ENCODE peak calls at places on chromosomes 4 and X, in ten cellular contexts. One of them, this sample, is unnamed.

GRCh38 chrX:38038501-38038900 is 32.1 kb downstream of the SYTL5 start:
- DNase-seq in K562: no peak
- DNase-seq in A549: no peak
- DNase-seq in endothelial cell of umbilical vein: no peak
- DNase-seq in stomach: no peak
- DNase-seq in NB4: no peak
- DNase-seq in transverse colon: no peak
- DNase-seq in ovary: no peak
- DNase-seq in HepG2: no peak
- DNase-seq in HCT116: no peak
- DNase-seq in this sample: no peak

GRCh38 chrX:132452911-132453550 is 35.8 kb downstream of the MBNL3 start:
- DNase-seq in K562: no peak
- DNase-seq in A549: no peak
- DNase-seq in endothelial cell of umbilical vein: no peak
- DNase-seq in stomach: no peak
- DNase-seq in NB4: no peak
- DNase-seq in transverse colon: no peak
- DNase-seq in ovary: no peak
- DNase-seq in HepG2: no peak
- DNase-seq in HCT116: no peak
- DNase-seq in this sample: no peak

GRCh38 chr4:125244848-125245450 is 69.8 kb upstream of the FAT4 start:
- DNase-seq in K562: no peak
- DNase-seq in A549: no peak
- DNase-seq in endothelial cell of umbilical vein: peak
- DNase-seq in stomach: no peak
- DNase-seq in NB4: no peak
- DNase-seq in transverse colon: no peak
- DNase-seq in ovary: no peak
- DNase-seq in HepG2: no peak
- DNase-seq in HCT116: no peak
- DNase-seq in this sample: no peak

GRCh38 chr4:7759221-7759620 is 180.4 kb downstream of the AFAP1 start:
- DNase-seq in K562: no peak
- DNase-seq in A549: no peak
- DNase-seq in endothelial cell of umbilical vein: no peak
- DNase-seq in stomach: no peak
- DNase-seq in NB4: peak
- DNase-seq in transverse colon: no peak
- DNase-seq in ovary: no peak
- DNase-seq in HepG2: no peak
- DNase-seq in HCT116: no peak
- DNase-seq in this sample: no peak

GRCh38 chr4:675036-675804 is 878 bp downstream of the MYL5 start:
- DNase-seq in K562: no peak
- DNase-seq in A549: no peak
- DNase-seq in endothelial cell of umbilical vein: no peak
- DNase-seq in stomach: no peak
- DNase-seq in NB4: peak
- DNase-seq in transverse colon: peak
- DNase-seq in ovary: peak
- DNase-seq in HepG2: no peak
- DNase-seq in HCT116: no peak
- DNase-seq in this sample: no peak

GRCh38 chr4:73409012-73409862 is 5.2 kb downstream of the ALB start:
- DNase-seq in K562: no peak
- DNase-seq in A549: no peak
- DNase-seq in endothelial cell of umbilical vein: no peak
- DNase-seq in stomach: no peak
- DNase-seq in NB4: no peak
- DNase-seq in transverse colon: no peak
- DNase-seq in ovary: no peak
- DNase-seq in HepG2: no peak
- DNase-seq in HCT116: no peak
- DNase-seq in this sample: no peak

GRCh38 chr4:151798678-151799416 is 38.0 kb upstream of the GATB start:
- DNase-seq in K562: no peak
- DNase-seq in A549: no peak
- DNase-seq in endothelial cell of umbilical vein: no peak
- DNase-seq in stomach: no peak
- DNase-seq in NB4: peak
- DNase-seq in transverse colon: no peak
- DNase-seq in ovary: no peak
- DNase-seq in HepG2: no peak
- DNase-seq in HCT116: no peak
- DNase-seq in this sample: no peak

GRCh38 chr4:64330143-64330542 is 79.1 kb downstream of the TECRL start:
- DNase-seq in K562: no peak
- DNase-seq in A549: no peak
- DNase-seq in endothelial cell of umbilical vein: no peak
- DNase-seq in stomach: no peak
- DNase-seq in NB4: no peak
- DNase-seq in transverse colon: no peak
- DNase-seq in ovary: no peak
- DNase-seq in HepG2: no peak
- DNase-seq in HCT116: no peak
- DNase-seq in this sample: no peak

GRCh38 chr4:139526928-139527327 is 29.1 kb downstream of the SETD7 start:
- DNase-seq in K562: no peak
- DNase-seq in A549: no peak
- DNase-seq in endothelial cell of umbilical vein: no peak
- DNase-seq in stomach: no peak
- DNase-seq in NB4: no peak
- DNase-seq in transverse colon: no peak
- DNase-seq in ovary: no peak
- DNase-seq in HepG2: no peak
- DNase-seq in HCT116: no peak
- DNase-seq in this sample: no peak

GRCh38 chrX:28876415-28876814 is 289.2 kb downstream of the IL1RAPL1 start:
- DNase-seq in K562: no peak
- DNase-seq in A549: no peak
- DNase-seq in endothelial cell of umbilical vein: no peak
- DNase-seq in stomach: no peak
- DNase-seq in NB4: no peak
- DNase-seq in transverse colon: no peak
- DNase-seq in ovary: no peak
- DNase-seq in HepG2: no peak
- DNase-seq in HCT116: no peak
- DNase-seq in this sample: no peak

GRCh38 chr4:153374471-153374870 is 30.0 kb downstream of the MND1 start:
- DNase-seq in K562: no peak
- DNase-seq in A549: no peak
- DNase-seq in endothelial cell of umbilical vein: no peak
- DNase-seq in stomach: no peak
- DNase-seq in NB4: no peak
- DNase-seq in transverse colon: no peak
- DNase-seq in ovary: no peak
- DNase-seq in HepG2: no peak
- DNase-seq in HCT116: no peak
- DNase-seq in this sample: no peak

GRCh38 chrX:123833387-123833786 is 26.5 kb upstream of the XIAP start:
- DNase-seq in K562: peak
- DNase-seq in A549: peak
- DNase-seq in endothelial cell of umbilical vein: peak
- DNase-seq in stomach: peak
- DNase-seq in NB4: peak
- DNase-seq in transverse colon: peak
- DNase-seq in ovary: peak
- DNase-seq in HepG2: peak
- DNase-seq in HCT116: peak
- DNase-seq in this sample: peak

DNA sequence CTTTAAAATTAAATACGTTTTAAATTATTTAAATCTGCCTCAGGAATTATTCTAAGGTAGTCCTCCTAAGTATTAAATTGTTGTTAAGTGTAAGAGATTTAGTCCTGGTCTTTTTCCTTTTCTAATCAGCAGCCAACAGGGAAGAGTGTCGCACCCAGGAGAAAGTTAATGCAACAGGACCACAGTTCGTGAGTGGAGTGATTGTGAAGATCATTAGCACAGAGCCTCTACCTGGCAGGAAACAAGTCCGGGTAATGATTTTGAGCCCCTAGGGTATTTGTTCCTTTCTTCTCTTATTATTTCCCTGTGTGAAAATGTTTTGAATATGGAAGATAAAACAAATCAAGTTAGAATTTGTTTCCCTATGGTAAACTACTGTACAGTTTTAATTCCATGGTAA is 13.4 kb downstream of the LARP7 start:
- DNase-seq in K562: no peak
- DNase-seq in A549: no peak
- DNase-seq in endothelial cell of umbilical vein: no peak
- DNase-seq in stomach: no peak
- DNase-seq in NB4: no peak
- DNase-seq in transverse colon: no peak
- DNase-seq in ovary: no peak
- DNase-seq in HepG2: no peak
- DNase-seq in HCT116: no peak
- DNase-seq in this sample: no peak
- H3K4me3 ChIP-seq in K562: no peak
- H3K4me3 ChIP-seq in A549: no peak
- H3K4me3 ChIP-seq in endothelial cell of umbilical vein: no peak
- H3K4me3 ChIP-seq in stomach: no peak
- H3K4me3 ChIP-seq in NB4: no peak
- H3K4me3 ChIP-seq in transverse colon: no peak
- H3K4me3 ChIP-seq in ovary: no peak
- H3K4me3 ChIP-seq in HepG2: no peak
- H3K4me3 ChIP-seq in HCT116: no peak
- H3K4me3 ChIP-seq in this sample: no peak

GRCh38 chrX:50206753-50207152 is 2.2 kb downstream of the CCNB3 start:
- DNase-seq in K562: no peak
- DNase-seq in A549: no peak
- DNase-seq in endothelial cell of umbilical vein: no peak
- DNase-seq in stomach: no peak
- DNase-seq in NB4: no peak
- DNase-seq in transverse colon: no peak
- DNase-seq in ovary: no peak
- DNase-seq in HepG2: no peak
- DNase-seq in HCT116: no peak
- DNase-seq in this sample: no peak

GRCh38 chrX:50211510-50211909 is 6.9 kb downstream of the CCNB3 start:
- DNase-seq in K562: no peak
- DNase-seq in A549: no peak
- DNase-seq in endothelial cell of umbilical vein: no peak
- DNase-seq in stomach: no peak
- DNase-seq in NB4: peak
- DNase-seq in transverse colon: no peak
- DNase-seq in ovary: no peak
- DNase-seq in HepG2: no peak
- DNase-seq in HCT116: no peak
- DNase-seq in this sample: no peak
- TF ChIP-seq CTCF in K562: peak
- TF ChIP-seq CTCF in A549: peak
- TF ChIP-seq CTCF in endothelial cell of umbilical vein: peak
- TF ChIP-seq CTCF in stomach: no peak
- TF ChIP-seq CTCF in NB4: peak
- TF ChIP-seq CTCF in transverse colon: no peak
- TF ChIP-seq CTCF in ovary: no peak
- TF ChIP-seq CTCF in HepG2: peak
- TF ChIP-seq CTCF in HCT116: peak
- TF ChIP-seq CTCF in this sample: peak

GRCh38 chr4:39032218-39033085 is at the start of gene TMEM156:
- DNase-seq in K562: no peak
- DNase-seq in A549: no peak
- DNase-seq in endothelial cell of umbilical vein: peak
- DNase-seq in stomach: no peak
- DNase-seq in NB4: peak
- DNase-seq in transverse colon: no peak
- DNase-seq in ovary: no peak
- DNase-seq in HepG2: peak
- DNase-seq in HCT116: no peak
- DNase-seq in this sample: no peak
- TF ChIP-seq POLR2A in K562: no peak
- TF ChIP-seq POLR2A in A549: no peak
- TF ChIP-seq POLR2A in endothelial cell of umbilical vein: no peak
- TF ChIP-seq POLR2A in stomach: no peak
- TF ChIP-seq POLR2A in NB4: peak
- TF ChIP-seq POLR2A in transverse colon: peak
- TF ChIP-seq POLR2A in ovary: no peak
- TF ChIP-seq POLR2A in HepG2: no peak
- TF ChIP-seq POLR2A in HCT116: no peak
- TF ChIP-seq POLR2A in this sample: no peak

DNA sequence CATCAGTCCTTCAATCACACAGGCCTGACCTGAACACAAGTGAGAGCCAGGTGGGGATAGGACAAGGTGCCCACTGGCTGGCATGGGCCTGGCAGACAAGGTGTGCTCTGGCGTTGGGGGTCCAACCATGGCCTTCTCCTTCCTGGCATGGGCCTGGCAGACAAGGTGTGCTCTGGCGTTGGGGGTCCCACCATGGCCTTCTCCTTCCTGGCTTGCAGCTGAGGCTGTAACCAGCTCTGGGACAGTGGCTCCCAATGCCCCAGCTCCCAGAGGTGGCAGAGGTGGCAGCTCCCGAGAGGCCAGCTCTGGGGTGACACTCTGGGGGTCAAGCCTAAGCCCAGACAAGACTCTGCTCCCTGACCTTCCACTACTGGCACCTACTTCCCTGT is 62.6 kb downstream of the JAKMIP1 start:
- DNase-seq in K562: no peak
- DNase-seq in A549: no peak
- DNase-seq in endothelial cell of umbilical vein: no peak
- DNase-seq in stomach: no peak
- DNase-seq in NB4: no peak
- DNase-seq in transverse colon: no peak
- DNase-seq in ovary: no peak
- DNase-seq in HepG2: no peak
- DNase-seq in HCT116: no peak
- DNase-seq in this sample: no peak
- H3K4me3 ChIP-seq in K562: no peak
- H3K4me3 ChIP-seq in A549: no peak
- H3K4me3 ChIP-seq in endothelial cell of umbilical vein: no peak
- H3K4me3 ChIP-seq in stomach: no peak
- H3K4me3 ChIP-seq in NB4: no peak
- H3K4me3 ChIP-seq in transverse colon: no peak
- H3K4me3 ChIP-seq in ovary: no peak
- H3K4me3 ChIP-seq in HepG2: no peak
- H3K4me3 ChIP-seq in HCT116: no peak
- H3K4me3 ChIP-seq in this sample: no peak

GRCh38 chr4:74793757-74794340 is 474 bp downstream of the BTC start:
- DNase-seq in K562: no peak
- DNase-seq in A549: peak
- DNase-seq in endothelial cell of umbilical vein: peak
- DNase-seq in stomach: peak
- DNase-seq in NB4: no peak
- DNase-seq in transverse colon: peak
- DNase-seq in ovary: peak
- DNase-seq in HepG2: peak
- DNase-seq in HCT116: no peak
- DNase-seq in this sample: peak
- TF ChIP-seq CTCF in K562: no peak
- TF ChIP-seq CTCF in A549: peak
- TF ChIP-seq CTCF in endothelial cell of umbilical vein: peak
- TF ChIP-seq CTCF in stomach: peak
- TF ChIP-seq CTCF in NB4: no peak
- TF ChIP-seq CTCF in transverse colon: peak
- TF ChIP-seq CTCF in ovary: no peak
- TF ChIP-seq CTCF in HepG2: peak
- TF ChIP-seq CTCF in HCT116: peak
- TF ChIP-seq CTCF in this sample: peak

This sample was measured in testis.